ENCODE peak calls at places on chromosomes 13 and 19, in ten cellular contexts. One of them, this sample, is unnamed.

GRCh38 chr13:32427852-32428580 is at the start of gene N4BP2L1:
- DNase-seq in suprapubic skin: peak
- DNase-seq in transverse colon: peak
- DNase-seq in sigmoid colon: peak
- DNase-seq in GM12878: peak
- DNase-seq in stomach: peak
- DNase-seq in A549: peak
- DNase-seq in tibial nerve: peak
- DNase-seq in H1: no peak
- DNase-seq in K562: no peak
- DNase-seq in this sample: peak

GRCh38 chr19:12603714-12604113 is 6.9 kb downstream of the ZNF490 start:
- DNase-seq in stomach: no peak
- DNase-seq in sigmoid colon: no peak
- DNase-seq in H1: no peak
- DNase-seq in K562: no peak
- DNase-seq in A549: no peak
- DNase-seq in tibial nerve: no peak
- DNase-seq in GM12878: peak
- DNase-seq in suprapubic skin: no peak
- DNase-seq in transverse colon: peak
- DNase-seq in this sample: no peak

GRCh38 chr13:24208314-24208713 is 47.8 kb downstream of the SPATA13 start:
- DNase-seq in sigmoid colon: no peak
- DNase-seq in K562: no peak
- DNase-seq in transverse colon: no peak
- DNase-seq in suprapubic skin: no peak
- DNase-seq in A549: peak
- DNase-seq in stomach: no peak
- DNase-seq in tibial nerve: no peak
- DNase-seq in H1: no peak
- DNase-seq in GM12878: no peak
- DNase-seq in this sample: no peak

GRCh38 chr13:22357132-22357531 is 686.3 kb downstream of the FGF9 start:
- DNase-seq in suprapubic skin: no peak
- DNase-seq in stomach: no peak
- DNase-seq in GM12878: no peak
- DNase-seq in tibial nerve: no peak
- DNase-seq in A549: no peak
- DNase-seq in sigmoid colon: no peak
- DNase-seq in K562: no peak
- DNase-seq in H1: no peak
- DNase-seq in transverse colon: no peak
- DNase-seq in this sample: no peak

GRCh38 chr19:18657590-18658365 is 20.9 kb downstream of the KLHL26 start:
- DNase-seq in transverse colon: no peak
- DNase-seq in suprapubic skin: no peak
- DNase-seq in A549: no peak
- DNase-seq in GM12878: no peak
- DNase-seq in stomach: no peak
- DNase-seq in sigmoid colon: peak
- DNase-seq in K562: peak
- DNase-seq in H1: no peak
- DNase-seq in tibial nerve: peak
- DNase-seq in this sample: peak

GRCh38 chr13:114044486-114044885 is 70.6 kb upstream of the C13orf46 start:
- DNase-seq in GM12878: no peak
- DNase-seq in K562: no peak
- DNase-seq in suprapubic skin: no peak
- DNase-seq in transverse colon: no peak
- DNase-seq in sigmoid colon: no peak
- DNase-seq in H1: no peak
- DNase-seq in tibial nerve: no peak
- DNase-seq in stomach: no peak
- DNase-seq in A549: no peak
- DNase-seq in this sample: no peak

GRCh38 chr19:8585057-8585893 is 8.0 kb upstream of the MYO1F start:
- DNase-seq in GM12878: no peak
- DNase-seq in transverse colon: no peak
- DNase-seq in suprapubic skin: no peak
- DNase-seq in H1: no peak
- DNase-seq in K562: no peak
- DNase-seq in A549: no peak
- DNase-seq in stomach: no peak
- DNase-seq in tibial nerve: no peak
- DNase-seq in sigmoid colon: no peak
- DNase-seq in this sample: no peak

GRCh38 chr13:113803409-113804016 is 44.5 kb downstream of the TMEM255B start:
- DNase-seq in stomach: no peak
- DNase-seq in suprapubic skin: peak
- DNase-seq in tibial nerve: no peak
- DNase-seq in K562: no peak
- DNase-seq in transverse colon: no peak
- DNase-seq in sigmoid colon: no peak
- DNase-seq in H1: no peak
- DNase-seq in A549: no peak
- DNase-seq in GM12878: no peak
- DNase-seq in this sample: no peak

GRCh38 chr13:26024558-26024957 is 27.3 kb downstream of the SHISA2 start:
- DNase-seq in tibial nerve: no peak
- DNase-seq in sigmoid colon: no peak
- DNase-seq in stomach: peak
- DNase-seq in K562: no peak
- DNase-seq in transverse colon: no peak
- DNase-seq in GM12878: no peak
- DNase-seq in suprapubic skin: no peak
- DNase-seq in A549: no peak
- DNase-seq in H1: no peak
- DNase-seq in this sample: no peak

GRCh38 chr13:26029581-26030136 is 22.2 kb downstream of the SHISA2 start:
- DNase-seq in suprapubic skin: no peak
- DNase-seq in H1: no peak
- DNase-seq in GM12878: no peak
- DNase-seq in stomach: no peak
- DNase-seq in K562: no peak
- DNase-seq in transverse colon: no peak
- DNase-seq in A549: no peak
- DNase-seq in tibial nerve: no peak
- DNase-seq in sigmoid colon: no peak
- DNase-seq in this sample: no peak

GRCh38 chr13:26025771-26026170 is 26.0 kb downstream of the SHISA2 start:
- DNase-seq in stomach: no peak
- DNase-seq in A549: no peak
- DNase-seq in tibial nerve: no peak
- DNase-seq in K562: no peak
- DNase-seq in H1: no peak
- DNase-seq in sigmoid colon: no peak
- DNase-seq in suprapubic skin: no peak
- DNase-seq in transverse colon: no peak
- DNase-seq in GM12878: no peak
- DNase-seq in this sample: no peak

GRCh38 chr13:26025196-26025595 is 26.6 kb downstream of the SHISA2 start:
- DNase-seq in stomach: no peak
- DNase-seq in A549: no peak
- DNase-seq in sigmoid colon: no peak
- DNase-seq in transverse colon: no peak
- DNase-seq in suprapubic skin: no peak
- DNase-seq in tibial nerve: no peak
- DNase-seq in K562: no peak
- DNase-seq in H1: no peak
- DNase-seq in GM12878: no peak
- DNase-seq in this sample: no peak

GRCh38 chr13:26026211-26026610 is 25.6 kb downstream of the SHISA2 start:
- DNase-seq in transverse colon: no peak
- DNase-seq in K562: no peak
- DNase-seq in GM12878: no peak
- DNase-seq in stomach: no peak
- DNase-seq in sigmoid colon: no peak
- DNase-seq in H1: no peak
- DNase-seq in A549: no peak
- DNase-seq in tibial nerve: no peak
- DNase-seq in suprapubic skin: no peak
- DNase-seq in this sample: no peak
- TF ChIP-seq EP300 in transverse colon: no peak
- TF ChIP-seq EP300 in K562: no peak
- TF ChIP-seq EP300 in GM12878: no peak
- TF ChIP-seq EP300 in stomach: no peak
- TF ChIP-seq EP300 in sigmoid colon: no peak
- TF ChIP-seq EP300 in H1: no peak
- TF ChIP-seq EP300 in A549: no peak
- TF ChIP-seq EP300 in tibial nerve: no peak
- TF ChIP-seq EP300 in suprapubic skin: no peak
- TF ChIP-seq EP300 in this sample: no peak

DNA sequence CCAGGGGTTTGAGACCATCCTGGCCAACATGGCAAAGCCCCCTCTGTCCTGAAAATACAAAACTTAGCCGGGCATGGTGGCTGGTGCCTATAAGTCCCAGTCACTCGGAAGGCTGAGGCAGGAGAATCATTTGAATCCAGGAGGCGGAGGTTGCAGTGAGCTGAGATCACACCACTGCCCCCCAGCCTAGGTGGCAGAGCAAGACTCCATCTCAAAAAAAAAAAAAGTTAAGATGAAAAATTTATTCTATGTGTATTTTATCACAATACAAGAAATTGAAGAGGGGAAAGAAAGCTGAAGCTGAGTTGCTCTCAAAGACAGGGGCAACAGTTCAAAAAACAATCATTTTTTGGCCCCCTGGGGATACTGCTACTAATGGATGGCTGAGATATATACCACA is 31.1 kb downstream of the INSR start:
- DNase-seq in GM12878: no peak
- DNase-seq in sigmoid colon: no peak
- DNase-seq in K562: no peak
- DNase-seq in tibial nerve: no peak
- DNase-seq in A549: no peak
- DNase-seq in suprapubic skin: no peak
- DNase-seq in transverse colon: no peak
- DNase-seq in H1: no peak
- DNase-seq in stomach: no peak
- DNase-seq in this sample: no peak
- H3K27ac ChIP-seq in GM12878: no peak
- H3K27ac ChIP-seq in sigmoid colon: peak
- H3K27ac ChIP-seq in K562: no peak
- H3K27ac ChIP-seq in tibial nerve: no peak
- H3K27ac ChIP-seq in A549: no peak
- H3K27ac ChIP-seq in suprapubic skin: no peak
- H3K27ac ChIP-seq in transverse colon: peak
- H3K27ac ChIP-seq in H1: no peak
- H3K27ac ChIP-seq in stomach: peak
- H3K27ac ChIP-seq in this sample: no peak

GRCh38 chr19:46787040-46787330 is 1.4 kb downstream of the SLC1A5 start:
- DNase-seq in A549: no peak
- DNase-seq in stomach: no peak
- DNase-seq in suprapubic skin: no peak
- DNase-seq in sigmoid colon: no peak
- DNase-seq in tibial nerve: no peak
- DNase-seq in transverse colon: no peak
- DNase-seq in GM12878: no peak
- DNase-seq in H1: no peak
- DNase-seq in K562: no peak
- DNase-seq in this sample: no peak

GRCh38 chr19:46785980-46786235 is 2.5 kb downstream of the SLC1A5 start:
- DNase-seq in K562: no peak
- DNase-seq in A549: no peak
- DNase-seq in H1: no peak
- DNase-seq in transverse colon: no peak
- DNase-seq in stomach: no peak
- DNase-seq in suprapubic skin: no peak
- DNase-seq in tibial nerve: no peak
- DNase-seq in GM12878: no peak
- DNase-seq in sigmoid colon: no peak
- DNase-seq in this sample: no peak

GRCh38 chr19:46785054-46785979 is 3.1 kb downstream of the SLC1A5 start:
- DNase-seq in K562: no peak
- DNase-seq in A549: no peak
- DNase-seq in GM12878: no peak
- DNase-seq in H1: no peak
- DNase-seq in stomach: no peak
- DNase-seq in sigmoid colon: no peak
- DNase-seq in suprapubic skin: no peak
- DNase-seq in transverse colon: no peak
- DNase-seq in tibial nerve: no peak
- DNase-seq in this sample: no peak

GRCh38 chr19:46787331-46788100 is 878 bp downstream of the SLC1A5 start:
- DNase-seq in H1: no peak
- DNase-seq in tibial nerve: peak
- DNase-seq in A549: peak
- DNase-seq in sigmoid colon: peak
- DNase-seq in stomach: peak
- DNase-seq in K562: peak
- DNase-seq in GM12878: no peak
- DNase-seq in transverse colon: peak
- DNase-seq in suprapubic skin: peak
- DNase-seq in this sample: peak

DNA sequence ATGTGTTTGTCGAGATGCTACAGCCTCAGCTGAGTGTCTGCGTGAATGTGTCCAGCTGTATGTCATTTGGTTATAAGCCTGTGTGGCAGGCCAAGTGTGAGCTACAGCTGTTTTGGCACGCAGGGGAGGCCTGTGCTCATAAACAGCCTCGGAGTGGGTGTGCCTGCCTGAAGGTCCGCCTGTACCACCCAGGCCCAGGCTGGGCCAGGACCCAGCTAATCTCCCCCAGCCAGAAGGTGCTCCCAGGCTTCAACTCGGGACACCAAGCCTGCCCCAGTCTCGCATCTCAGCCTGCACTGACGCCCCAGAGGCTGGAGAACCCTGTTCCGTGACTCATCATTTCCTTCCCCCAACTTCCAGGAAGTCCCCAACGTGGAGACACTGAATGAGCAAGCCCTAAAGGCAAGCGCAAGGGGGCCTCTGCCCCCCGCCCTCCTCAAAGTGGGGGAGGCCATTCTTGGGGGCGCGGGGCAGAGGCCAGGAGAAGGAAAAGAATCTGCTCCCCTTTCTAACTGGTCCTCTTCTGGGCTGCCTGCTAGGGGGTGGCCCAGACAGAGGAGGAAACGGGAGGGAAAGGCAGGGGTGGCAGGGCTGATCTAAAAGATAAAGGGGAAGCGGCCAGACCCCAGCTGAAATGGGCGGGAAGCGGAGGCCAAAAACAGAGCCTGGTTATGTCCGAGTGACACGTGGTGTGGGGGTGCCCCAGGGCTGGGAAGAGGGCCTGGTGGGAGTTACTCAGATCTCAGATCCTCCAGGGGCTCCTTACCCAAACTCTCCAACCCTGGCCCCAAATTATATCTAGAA is 2.0 kb downstream of the SLC1A5 start:
- DNase-seq in K562: peak
- DNase-seq in GM12878: no peak
- DNase-seq in tibial nerve: peak
- DNase-seq in A549: peak
- DNase-seq in transverse colon: peak
- DNase-seq in stomach: peak
- DNase-seq in suprapubic skin: peak
- DNase-seq in sigmoid colon: peak
- DNase-seq in H1: no peak
- DNase-seq in this sample: peak
- TF ChIP-seq POLR2A in K562: peak
- TF ChIP-seq POLR2A in GM12878: peak
- TF ChIP-seq POLR2A in tibial nerve: no peak
- TF ChIP-seq POLR2A in A549: no peak
- TF ChIP-seq POLR2A in transverse colon: peak
- TF ChIP-seq POLR2A in stomach: no peak
- TF ChIP-seq POLR2A in suprapubic skin: no peak
- TF ChIP-seq POLR2A in sigmoid colon: peak
- TF ChIP-seq POLR2A in H1: no peak
- TF ChIP-seq POLR2A in this sample: no peak

GRCh38 chr13:39415403-39415802 is 187.6 kb downstream of the LHFPL6 start:
- DNase-seq in transverse colon: no peak
- DNase-seq in suprapubic skin: no peak
- DNase-seq in stomach: no peak
- DNase-seq in H1: no peak
- DNase-seq in A549: no peak
- DNase-seq in sigmoid colon: peak
- DNase-seq in tibial nerve: no peak
- DNase-seq in GM12878: no peak
- DNase-seq in K562: no peak
- DNase-seq in this sample: peak
- TF ChIP-seq EP300 in transverse colon: no peak
- TF ChIP-seq EP300 in suprapubic skin: no peak
- TF ChIP-seq EP300 in stomach: no peak
- TF ChIP-seq EP300 in H1: no peak
- TF ChIP-seq EP300 in A549: no peak
- TF ChIP-seq EP300 in sigmoid colon: no peak
- TF ChIP-seq EP300 in tibial nerve: no peak
- TF ChIP-seq EP300 in GM12878: no peak
- TF ChIP-seq EP300 in K562: no peak
- TF ChIP-seq EP300 in this sample: no peak

This sample was measured in ovary.